ENCODE peak calls at places on chromosome 12, in four cellular contexts. Z, E, B and L are unnamed samples.

GRCh38 chr12:82361461-82361915 is 3.2 kb downstream of the METTL25 start:
- DNase-seq in Z (peak), E (peak), B (no peak), L (no peak)

GRCh38 chr12:3071107-3071506 is 6.1 kb upstream of the TSPAN9 start:
- DNase-seq in Z (no peak), E (no peak), B (no peak), L (no peak)

GRCh38 chr12:12172106-12172511 is 94.7 kb downstream of the LRP6 start:
- DNase-seq in Z (no peak), E (peak), B (no peak), L (no peak)

GRCh38 chr12:13038491-13039161 is 5.6 kb upstream of the FAM234B start:
- DNase-seq in Z (no peak), E (no peak), B (no peak), L (no peak)

GRCh38 chr12:32302218-32302826 is 97.0 kb upstream of the FGD4 start:
- DNase-seq in Z (peak), E (peak), B (peak), L (peak)

GRCh38 chr12:124185970-124186686 is 108.8 kb upstream of the RFLNA start:
- DNase-seq in Z (no peak), E (no peak), B (no peak), L (no peak)

GRCh38 chr12:130765186-130765659 is 49.1 kb upstream of the RIMBP2 start:
- DNase-seq in Z (no peak), E (peak), B (no peak), L (no peak)

GRCh38 chr12:39603065-39603464 is 16.5 kb downstream of the ABCD2 start:
- DNase-seq in Z (no peak), E (no peak), B (no peak), L (no peak)

GRCh38 chr12:6315704-6316597 is 5.5 kb downstream of the PLEKHG6 start:
- DNase-seq in Z (no peak), E (no peak), B (peak), L (no peak)

GRCh38 chr12:81300454-81300853 is 222.6 kb downstream of the ACSS3 start:
- DNase-seq in Z (no peak), E (no peak), B (peak), L (peak)

GRCh38 chr12:131164096-131164872 is 210.6 kb downstream of the ADGRD1 start:
- DNase-seq in Z (no peak), E (peak), B (peak), L (no peak)

GRCh38 chr12:33669349-33669748 is 229.7 kb upstream of the SYT10 start:
- DNase-seq in Z (no peak), E (no peak), B (no peak), L (no peak)

GRCh38 chr12:5661820-5662219 is 229.9 kb downstream of the NTF3 start:
- DNase-seq in Z (no peak), E (no peak), B (no peak), L (no peak)

GRCh38 chr12:79555006-79555925 is 135.5 kb downstream of the PAWR start:
- DNase-seq in Z (no peak), E (peak), B (no peak), L (no peak)

GRCh38 chr12:50200507-50201273 is 33.5 kb upstream of the CERS5 start:
- DNase-seq in Z (no peak), E (no peak), B (no peak), L (no peak)

GRCh38 chr12:97745406-97746101 is 282.9 kb downstream of the RMST start:
- DNase-seq in Z (no peak), E (no peak), B (no peak), L (no peak)

GRCh38 chr12:131066886-131067490 is 113.3 kb downstream of the ADGRD1 start:
- DNase-seq in Z (no peak), E (no peak), B (peak), L (no peak)

GRCh38 chr12:9365296-9365695 is 157.1 kb upstream of the PZP start:
- DNase-seq in Z (no peak), E (no peak), B (no peak), L (no peak)

GRCh38 chr12:22054155-22054554 is 8.1 kb downstream of the CMAS start:
- DNase-seq in Z (no peak), E (no peak), B (no peak), L (no peak)

GRCh38 chr12:127107744-127108143 is 1159.2 kb upstream of the TMEM132C start:
- DNase-seq in Z (no peak), E (peak), B (no peak), L (no peak)

GRCh38 chr12:127113945-127114344 is 1153.0 kb upstream of the TMEM132C start:
- DNase-seq in Z (no peak), E (no peak), B (peak), L (no peak)

GRCh38 chr12:127106723-127107122 is 1160.2 kb upstream of the TMEM132C start:
- DNase-seq in Z (no peak), E (no peak), B (no peak), L (no peak)

GRCh38 chr12:127108360-127109215 is 1158.4 kb upstream of the TMEM132C start:
- DNase-seq in Z (peak), E (peak), B (peak), L (no peak)
- TF ChIP-seq CTCF in Z (no peak), E (peak), B (peak), L (no peak)

DNA sequence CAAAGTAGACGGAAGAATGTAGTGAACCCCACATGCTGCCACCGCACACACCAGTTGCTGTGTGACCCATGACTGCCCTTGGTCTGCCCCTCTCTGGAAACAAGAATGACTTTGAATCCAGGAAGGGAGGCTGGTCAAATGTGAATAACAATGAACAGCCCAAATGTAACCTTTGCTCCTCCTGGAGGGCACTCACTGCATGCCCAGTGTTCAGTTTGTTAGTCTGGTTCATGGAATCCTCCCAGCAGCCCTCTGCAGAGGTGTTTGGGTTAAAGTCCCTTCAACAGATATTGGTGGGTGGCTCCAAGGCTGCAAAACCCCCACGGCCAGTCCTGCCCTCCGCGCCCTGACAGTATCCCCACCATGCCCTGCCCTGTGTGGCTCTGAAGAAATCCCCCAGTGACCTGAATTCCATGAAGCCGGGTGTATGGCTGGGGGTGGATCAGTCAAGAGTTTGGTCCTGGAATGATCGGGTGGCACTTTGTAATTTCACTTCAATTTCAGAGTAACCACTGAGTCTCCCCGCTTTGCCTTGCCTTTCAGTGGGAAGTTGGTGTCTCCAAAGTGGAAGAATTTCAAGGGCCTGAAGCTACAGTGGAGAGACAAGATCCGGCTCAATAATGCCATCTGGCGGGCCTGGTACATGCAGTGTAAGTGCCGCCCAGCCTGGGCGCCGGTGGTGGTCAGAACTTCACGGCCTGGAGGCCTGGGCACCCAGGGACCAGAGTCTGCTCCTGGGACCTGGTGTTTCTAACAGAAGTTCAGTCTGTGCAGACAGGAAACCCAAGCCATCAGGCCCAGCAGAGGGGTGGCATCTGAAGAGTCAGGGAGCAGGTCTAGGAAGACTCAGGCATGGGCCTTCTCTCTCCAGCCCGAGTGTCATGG is 47.1 kb downstream of the IL31 start:
- DNase-seq in Z (no peak), E (no peak), B (peak), L (no peak)
- TF ChIP-seq CTCF in Z (no peak), E (no peak), B (peak), L (no peak)

GRCh38 chr12:466039-466438 is 6.3 kb downstream of the B4GALNT3 start:
- DNase-seq in Z (no peak), E (no peak), B (peak), L (no peak)

GRCh38 chr12:470133-470532 is 10.4 kb downstream of the B4GALNT3 start:
- DNase-seq in Z (no peak), E (no peak), B (peak), L (no peak)

GRCh38 chr12:468671-469389 is 9.1 kb downstream of the B4GALNT3 start:
- DNase-seq in Z (no peak), E (no peak), B (peak), L (no peak)

GRCh38 chr12:466762-467161 is 7.0 kb downstream of the B4GALNT3 start:
- DNase-seq in Z (no peak), E (no peak), B (no peak), L (no peak)

GRCh38 chr12:467591-467990 is 7.9 kb downstream of the B4GALNT3 start:
- DNase-seq in Z (no peak), E (no peak), B (no peak), L (no peak)
- TF ChIP-seq CTCF in Z (no peak), E (no peak), B (no peak), L (no peak)

DNA sequence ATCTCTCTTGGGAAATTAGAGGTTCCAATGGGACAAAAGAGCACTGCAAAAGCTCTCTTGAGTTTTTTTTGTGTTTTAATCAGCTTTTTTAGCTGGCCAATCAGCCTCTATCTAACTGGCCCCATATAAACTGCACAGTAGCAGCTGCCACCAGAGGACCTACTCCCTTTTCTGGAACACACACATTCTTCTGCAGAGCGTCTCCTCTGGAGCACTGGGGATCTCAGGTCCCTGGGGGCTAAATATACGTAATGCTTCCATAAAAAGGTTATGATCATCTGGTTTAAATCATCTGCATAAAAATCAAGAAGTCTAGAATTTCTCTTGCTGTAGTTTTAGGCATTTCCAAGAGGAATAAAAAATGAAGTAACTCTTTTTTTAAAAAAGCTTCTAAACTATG is 32.3 kb downstream of the TSPAN8 start:
- DNase-seq in Z (no peak), E (no peak), B (no peak), L (no peak)
- TF ChIP-seq CTCF in Z (no peak), E (no peak), B (peak), L (no peak)

DNA sequence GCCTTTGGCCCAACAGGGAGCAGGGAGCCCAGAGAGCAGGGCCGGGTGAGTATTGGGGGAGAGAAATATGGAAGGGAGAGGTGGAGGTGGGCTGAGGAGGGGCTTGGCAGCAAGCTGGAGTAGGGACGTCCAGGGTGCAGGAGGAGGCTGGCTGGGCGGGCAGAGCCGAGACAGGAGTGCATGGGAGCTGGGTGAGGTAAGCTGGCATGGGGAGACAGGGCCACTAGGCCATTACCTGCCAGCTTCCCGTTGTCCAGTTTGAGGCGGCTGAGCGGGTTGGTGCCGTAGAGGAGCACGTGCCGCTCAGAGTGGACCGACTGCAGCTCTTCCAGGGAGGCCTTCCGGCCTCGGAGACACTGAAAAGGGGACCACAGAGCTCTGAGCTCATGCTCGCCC is 18.3 kb downstream of the SLC48A1 start:
- DNase-seq in Z (no peak), E (no peak), B (no peak), L (no peak)
- TF ChIP-seq CTCF in Z (no peak), E (no peak), B (no peak), L (no peak)

GRCh38 chr12:104958009-104958945 is at the start of gene SLC41A2:
- DNase-seq in Z (peak), E (peak), B (peak), L (peak)
- TF ChIP-seq CTCF in Z (no peak), E (peak), B (peak), L (no peak)

DNA sequence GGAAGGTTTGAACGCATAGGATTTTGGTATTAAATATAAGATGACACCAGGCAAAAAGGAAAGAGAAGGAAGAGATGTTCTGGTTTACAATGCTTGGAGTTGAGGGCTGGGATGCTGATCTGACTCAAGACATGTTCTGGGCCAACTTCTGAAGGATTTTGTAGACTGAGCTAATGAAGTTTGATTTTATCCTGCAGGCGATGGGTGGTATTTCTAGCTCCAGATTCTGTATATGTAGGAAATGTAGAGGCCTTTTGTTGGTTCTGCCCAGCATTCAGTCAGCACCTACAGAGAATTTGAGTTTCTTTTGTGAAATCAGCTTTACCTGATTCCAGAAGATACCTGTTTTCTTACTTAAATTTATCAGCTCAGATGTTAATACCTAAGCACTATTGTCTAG is 48.2 kb downstream of the VEZT start:
- DNase-seq in Z (no peak), E (no peak), B (no peak), L (no peak)
- TF ChIP-seq CTCF in Z (no peak), E (no peak), B (peak), L (peak)

GRCh38 chr12:67068204-67068731 is 200.9 kb upstream of the CAND1 start:
- DNase-seq in Z (peak), E (no peak), B (peak), L (peak)

GRCh38 chr12:67070604-67071003 is 198.6 kb upstream of the CAND1 start:
- DNase-seq in Z (no peak), E (no peak), B (no peak), L (no peak)

GRCh38 chr12:67068773-67069450 is 200.2 kb upstream of the CAND1 start:
- DNase-seq in Z (peak), E (peak), B (peak), L (peak)

GRCh38 chr12:67070307-67070600 is 198.9 kb upstream of the CAND1 start:
- DNase-seq in Z (no peak), E (no peak), B (no peak), L (no peak)

GRCh38 chr12:67069451-67070306 is 199.5 kb upstream of the CAND1 start:
- DNase-seq in Z (peak), E (peak), B (peak), L (peak)
- TF ChIP-seq CTCF in Z (no peak), E (peak), B (peak), L (no peak)